ENCODE peak calls at places on chromosomes 5 and 9, in four cellular contexts. K, U, W and A are unnamed samples.

GRCh38 chr5:10632110-10632903 is 68.4 kb downstream of the ANKRD33B start:
- DNase-seq in K (no peak), U (peak), W (no peak), A (no peak)

GRCh38 chr5:1167728-1168709 is 33.4 kb upstream of the SLC6A19 start:
- DNase-seq in K (peak), U (peak), W (peak), A (peak)

GRCh38 chr5:12269164-12269563 is 364.9 kb upstream of the CTNND2 start:
- DNase-seq in K (no peak), U (no peak), W (no peak), A (no peak)

GRCh38 chr9:122131401-122131921 is 28.1 kb downstream of the NDUFA8 start:
- DNase-seq in K (no peak), U (no peak), W (peak), A (no peak)

GRCh38 chr5:74589204-74590056 is 51.1 kb downstream of the ENC1 start:
- DNase-seq in K (no peak), U (no peak), W (no peak), A (no peak)

GRCh38 chr5:6340100-6340499 is 38.2 kb downstream of the MED10 start:
- DNase-seq in K (no peak), U (no peak), W (no peak), A (no peak)

GRCh38 chr9:101463397-101463796 is 27.8 kb upstream of the ALDOB start:
- DNase-seq in K (no peak), U (no peak), W (no peak), A (no peak)

GRCh38 chr9:102114557-102114956 is 376.1 kb upstream of the GRIN3A start:
- DNase-seq in K (no peak), U (no peak), W (no peak), A (no peak)

GRCh38 chr5:138647261-138647788 is 72.1 kb upstream of the HSPA9 start:
- DNase-seq in K (no peak), U (no peak), W (no peak), A (no peak)

GRCh38 chr9:127854169-127854833 is at the start of gene ENG:
- DNase-seq in K (peak), U (no peak), W (no peak), A (no peak)

GRCh38 chr9:77678136-77678535 is 30.0 kb upstream of the GNA14 start:
- DNase-seq in K (no peak), U (no peak), W (no peak), A (no peak)

GRCh38 chr9:84296146-84296843 is 44.3 kb downstream of the SLC28A3 start:
- DNase-seq in K (no peak), U (peak), W (no peak), A (no peak)

GRCh38 chr9:87237337-87237736 is 260.3 kb upstream of the DAPK1 start:
- DNase-seq in K (no peak), U (no peak), W (no peak), A (no peak)

GRCh38 chr5:89417990-89418820 is 535.2 kb upstream of the MEF2C start:
- DNase-seq in K (no peak), U (no peak), W (no peak), A (no peak)

GRCh38 chr5:92641031-92641962 is 939.7 kb downstream of the NR2F1-AS1 start:
- DNase-seq in K (peak), U (no peak), W (peak), A (no peak)

GRCh38 chr5:55817030-55817429 is 34.1 kb upstream of the IL31RA start:
- DNase-seq in K (no peak), U (no peak), W (no peak), A (no peak)

GRCh38 chr5:146761809-146762208 is 116.7 kb downstream of the PPP2R2B start:
- DNase-seq in K (no peak), U (no peak), W (no peak), A (no peak)

GRCh38 chr5:1279443-1280151 is 15.3 kb downstream of the TERT start:
- DNase-seq in K (no peak), U (no peak), W (no peak), A (no peak)

GRCh38 chr5:169095976-169096375 is 205.0 kb downstream of the SLIT3 start:
- DNase-seq in K (no peak), U (no peak), W (no peak), A (no peak)